ENCODE peak calls at places on chromosomes 13 and 19, in six cellular contexts. Y, H, F, I, L and U are unnamed samples.

GRCh38 chr19:1935484-1936208 is 5.3 kb upstream of the CSNK1G2 start:
- DNase-seq in Y (peak; percentile 28), H (peak; percentile 45), F (peak; percentile 38), I (no peak), L (no peak), U (peak; percentile 78)

GRCh38 chr13:21606251-21606650 is 2.3 kb upstream of the MICU2 start:
- DNase-seq in Y (no peak), H (no peak), F (no peak), I (no peak), L (no peak), U (no peak)

GRCh38 chr13:93224545-93224944 is 2.1 kb upstream of the GPC6 start:
- DNase-seq in Y (peak; percentile 39), H (peak; percentile 95), F (peak; percentile 71), I (no peak), L (no peak), U (peak; percentile 17)

GRCh38 chr19:41851456-41851855 is 6.6 kb downstream of the DMRTC2 start:
- DNase-seq in Y (no peak), H (no peak), F (no peak), I (no peak), L (no peak), U (no peak)

GRCh38 chr13:61410669-61411297 is 4.9 kb downstream of the PCDH20 start:
- DNase-seq in Y (peak; percentile 8), H (peak; percentile 9), F (no peak), I (no peak), L (no peak), U (no peak)

GRCh38 chr13:113999618-113999910 is 25.7 kb upstream of the C13orf46 start:
- DNase-seq in Y (no peak), H (no peak), F (no peak), I (no peak), L (no peak), U (no peak)

GRCh38 chr19:19460258-19460731 is 54.8 kb downstream of the GATAD2A start:
- DNase-seq in Y (peak; percentile 40), H (no peak), F (peak; percentile 31), I (no peak), L (no peak), U (no peak)

GRCh38 chr13:102799544-102800144 is 725 bp downstream of the BIVM start:
- DNase-seq in Y (peak; percentile 5), H (peak; percentile 35), F (peak; percentile 60), I (no peak), L (peak; percentile 29), U (peak; percentile 39)

GRCh38 chr13:50679321-50679720 is 164.2 kb downstream of the DLEU7 start:
- DNase-seq in Y (no peak), H (peak; percentile 76), F (peak; percentile 58), I (no peak), L (no peak), U (no peak)

GRCh38 chr19:14502334-14503092 is 6.6 kb upstream of the GIPC1 start:
- DNase-seq in Y (no peak), H (no peak), F (peak; percentile 58), I (no peak), L (no peak), U (no peak)

GRCh38 chr19:55178781-55179569 is 1.1 kb downstream of the SYT5 start:
- DNase-seq in Y (peak; percentile 77), H (peak; percentile 80), F (peak; percentile 94), I (peak; percentile 43), L (peak; percentile 69), U (peak; percentile 86)

GRCh38 chr19:39151209-39151608 is 25.6 kb downstream of the PAK4 start:
- DNase-seq in Y (no peak), H (no peak), F (no peak), I (no peak), L (no peak), U (no peak)
- H3K4me3 ChIP-seq in Y (no peak overlapping the region), H (no peak overlapping the region), F (no peak overlapping the region), I (no peak overlapping the region), L (no peak overlapping the region), U (no peak overlapping the region)

DNA sequence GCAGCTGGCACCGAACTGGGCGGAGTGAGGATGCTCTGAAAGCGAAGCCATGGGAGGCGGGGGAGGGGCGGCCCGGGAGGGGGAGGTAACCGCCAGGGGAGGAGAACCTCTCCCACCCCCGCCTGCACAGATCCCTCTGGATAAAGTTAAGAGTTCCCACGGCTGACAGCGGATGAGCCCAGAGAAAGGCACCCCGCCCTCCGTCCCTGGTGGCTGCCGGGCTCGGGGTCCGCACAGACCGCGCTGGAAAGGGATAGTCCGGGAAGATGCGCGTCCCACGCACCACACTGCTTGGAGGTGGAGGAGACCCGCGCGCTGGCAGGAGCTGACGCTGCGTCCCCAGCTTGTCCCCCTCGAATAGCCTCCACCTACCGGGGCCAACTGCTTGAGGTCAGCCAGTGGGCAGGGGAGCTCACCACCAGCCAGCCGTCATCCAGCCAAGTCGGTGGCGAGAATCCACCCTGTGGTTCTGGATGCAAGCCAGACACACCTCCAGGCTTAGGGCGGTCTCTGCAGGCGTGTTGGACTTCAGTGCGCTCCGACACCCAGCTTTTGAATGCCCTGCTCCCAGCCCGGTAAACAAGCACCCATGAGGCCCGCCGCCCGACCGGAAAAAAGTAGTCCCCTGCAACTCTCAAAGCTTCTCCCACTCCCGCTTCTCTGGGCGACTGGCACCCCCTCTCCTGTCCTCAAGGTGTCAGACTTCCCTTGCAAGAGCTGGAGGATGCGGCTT is at the start of gene TRPC4:
- DNase-seq in Y (peak; percentile 59), H (peak; percentile 76), F (peak; percentile 76), I (no peak), L (peak; percentile 31), U (peak; percentile 42)
- H3K4me3 ChIP-seq in Y (peak within 1 kb of the TSS; percentile 55), H (peak within 1 kb of the TSS; percentile 62), F (peak within 1 kb of the TSS; percentile 95), I (peak within 1 kb of the TSS; percentile 65), L (peak within 1 kb of the TSS; percentile 51), U (peak within 1 kb of the TSS; percentile 31)

DNA sequence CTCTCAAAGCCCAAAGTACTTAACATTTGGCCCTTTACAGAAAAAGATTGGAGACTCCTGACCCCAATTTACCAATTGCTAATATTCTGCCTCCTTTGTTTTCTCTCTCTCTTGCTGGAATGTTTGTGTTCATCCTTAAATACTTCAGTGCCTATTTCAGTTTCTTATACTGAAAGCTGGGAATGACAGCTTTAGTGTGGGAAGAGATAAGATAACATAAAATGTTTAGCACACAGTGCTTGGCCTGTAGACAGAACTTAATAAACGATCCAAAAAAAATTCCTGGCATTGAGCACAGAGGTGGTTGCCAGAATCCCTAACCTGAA is 3.0 kb upstream of the PLEKHF1 start:
- DNase-seq in Y (no peak), H (no peak), F (no peak), I (no peak), L (no peak), U (no peak)
- H3K4me3 ChIP-seq in Y (peak overlapping the region; percentile 11), H (peak overlapping the region; percentile 33), F (peak overlapping the region; percentile 31), I (peak overlapping the region; percentile 0), L (no peak overlapping the region), U (peak overlapping the region; percentile 22)

GRCh38 chr13:106797081-106797640 is 229.2 kb upstream of the ARGLU1 start:
- DNase-seq in Y (no peak), H (no peak), F (no peak), I (no peak), L (no peak), U (no peak)

GRCh38 chr13:106799731-106800335 is 231.9 kb upstream of the ARGLU1 start:
- DNase-seq in Y (no peak), H (no peak), F (no peak), I (no peak), L (no peak), U (no peak)

GRCh38 chr13:106794131-106794530 is 226.2 kb upstream of the ARGLU1 start:
- DNase-seq in Y (no peak), H (no peak), F (no peak), I (no peak), L (no peak), U (no peak)

GRCh38 chr13:106796280-106797047 is 228.5 kb upstream of the ARGLU1 start:
- DNase-seq in Y (no peak), H (no peak), F (no peak), I (no peak), L (no peak), U (no peak)

GRCh38 chr13:106795847-106796246 is 227.9 kb upstream of the ARGLU1 start:
- DNase-seq in Y (no peak), H (no peak), F (no peak), I (no peak), L (no peak), U (no peak)
- H3K4me3 ChIP-seq in Y (peak overlapping the region; percentile 26), H (no peak overlapping the region), F (no peak overlapping the region), I (no peak overlapping the region), L (peak overlapping the region; percentile 22), U (no peak overlapping the region)

GRCh38 chr13:43127827-43128226 is 104.4 kb downstream of the DNAJC15 start:
- DNase-seq in Y (no peak), H (no peak), F (no peak), I (no peak), L (no peak), U (peak; percentile 53)
- H3K4me3 ChIP-seq in Y (no peak overlapping the region), H (no peak overlapping the region), F (no peak overlapping the region), I (no peak overlapping the region), L (no peak overlapping the region), U (peak overlapping the region; percentile 36)

GRCh38 chr13:29301027-29301426 is 294.5 kb downstream of the SLC7A1 start:
- DNase-seq in Y (no peak), H (no peak), F (no peak), I (no peak), L (no peak), U (no peak)
- H3K4me3 ChIP-seq in Y (no peak overlapping the region), H (no peak overlapping the region), F (no peak overlapping the region), I (no peak overlapping the region), L (no peak overlapping the region), U (no peak overlapping the region)

GRCh38 chr19:39251081-39251480 is 2.4 kb upstream of the IFNL4 start:
- DNase-seq in Y (no peak), H (no peak), F (no peak), I (no peak), L (no peak), U (no peak)

GRCh38 chr19:39246951-39247669 is 1.5 kb downstream of the IFNL4 start:
- DNase-seq in Y (no peak), H (peak; percentile 12), F (peak; percentile 34), I (no peak), L (no peak), U (no peak)

GRCh38 chr19:39252458-39252857 is 3.8 kb upstream of the IFNL4 start:
- DNase-seq in Y (no peak), H (no peak), F (no peak), I (no peak), L (no peak), U (no peak)

GRCh38 chr19:39247701-39248664 is 673 bp downstream of the IFNL4 start:
- DNase-seq in Y (no peak), H (peak; percentile 23), F (peak; percentile 31), I (no peak), L (no peak), U (no peak)

DNA sequence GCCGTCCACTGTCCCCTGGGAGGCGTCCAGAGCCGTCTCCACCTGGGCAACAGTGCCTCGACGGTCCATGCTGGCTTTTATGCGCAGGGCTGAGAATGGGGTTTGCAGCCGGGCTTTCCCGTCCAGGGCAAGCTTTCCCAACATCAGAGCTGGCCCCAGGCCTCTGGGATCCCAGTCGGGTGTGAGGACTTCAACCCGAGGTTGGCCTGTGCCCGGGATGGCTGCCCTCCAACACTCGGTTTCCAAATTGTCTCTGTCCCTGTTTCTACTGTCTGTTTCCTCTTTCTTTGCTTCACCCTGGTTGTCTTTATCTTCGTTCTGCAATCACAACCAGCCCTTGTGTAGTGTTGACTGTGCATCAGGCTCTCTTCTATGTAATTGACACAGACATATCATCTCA is at the start of gene IFNL4:
- DNase-seq in Y (no peak), H (no peak), F (no peak), I (no peak), L (no peak), U (no peak)
- H3K4me3 ChIP-seq in Y (no peak within 1 kb of the TSS), H (no peak within 1 kb of the TSS), F (no peak within 1 kb of the TSS), I (no peak within 1 kb of the TSS), L (peak within 1 kb of the TSS; percentile 19), U (no peak within 1 kb of the TSS)